ENCODE peak calls at places on chromosome 5, in five cellular contexts. A is GM12865; S is fibroblast of lung; W is brain microvascular endothelial cell; Y is naive thymus-derived CD4-positive, alpha-beta T cell. Q is an unnamed sample.
A peak's percentile ranks its signal among the peaks of the same experiment; 100 is the strongest.

GRCh38 chr5:126115230-126115629 is 308.0 kb upstream of the GRAMD2B start:
- DNase-seq in W (no peak), Y (no peak), S (no peak), A (no peak), Q (no peak)

GRCh38 chr5:76133967-76134366 is 50.8 kb downstream of the SV2C start:
- DNase-seq in W (no peak), A (no peak), Y (no peak), S (no peak), Q (no peak)

GRCh38 chr5:95841914-95842812 is 19.6 kb upstream of the GLRX start:
- DNase-seq in W (no peak), A (no peak), S (no peak), Y (no peak), Q (no peak)

GRCh38 chr5:161007879-161008278 is 155.9 kb upstream of the ATP10B start:
- DNase-seq in A (no peak), Y (no peak), W (no peak), S (no peak), Q (no peak)

GRCh38 chr5:848671-849111 is 2.1 kb downstream of the ZDHHC11 start:
- DNase-seq in Y (no peak), A (no peak), S (no peak), W (no peak), Q (no peak)

GRCh38 chr5:74318985-74319563 is 321.5 kb downstream of the ENC1 start:
- DNase-seq in W (no peak), Y (no peak), A (no peak), S (peak; percentile 67), Q (no peak)

GRCh38 chr5:65327582-65327981 is 154.1 kb downstream of the ADAMTS6 start:
- DNase-seq in W (peak; percentile 33), S (peak; percentile 89), A (no peak), Y (no peak), Q (peak; percentile 37)

GRCh38 chr5:36730537-36731216 is 124.3 kb downstream of the SLC1A3 start:
- DNase-seq in A (no peak), W (no peak), S (no peak), Y (no peak), Q (no peak)

GRCh38 chr5:174338204-174339010 is 292.9 kb downstream of the NSG2 start:
- DNase-seq in A (no peak), W (no peak), Y (no peak), S (peak; percentile 32), Q (no peak)

GRCh38 chr5:174188300-174188699 is 142.8 kb downstream of the NSG2 start:
- DNase-seq in Y (no peak), A (peak; percentile 58), S (no peak), W (no peak), Q (no peak)

GRCh38 chr5:43036856-43037711 is 3.0 kb downstream of the ANXA2R start:
- DNase-seq in A (no peak), S (peak; percentile 64), Y (no peak), W (peak; percentile 43), Q (no peak)

GRCh38 chr5:59893436-59894227 is at the start of gene PDE4D:
- DNase-seq in A (peak; percentile 16), Y (no peak), S (peak; percentile 67), W (peak; percentile 49), Q (peak; percentile 38)

GRCh38 chr5:45521067-45521466 is 175.1 kb downstream of the HCN1 start:
- DNase-seq in S (no peak), Y (no peak), A (no peak), W (no peak), Q (peak; percentile 39)

DNA sequence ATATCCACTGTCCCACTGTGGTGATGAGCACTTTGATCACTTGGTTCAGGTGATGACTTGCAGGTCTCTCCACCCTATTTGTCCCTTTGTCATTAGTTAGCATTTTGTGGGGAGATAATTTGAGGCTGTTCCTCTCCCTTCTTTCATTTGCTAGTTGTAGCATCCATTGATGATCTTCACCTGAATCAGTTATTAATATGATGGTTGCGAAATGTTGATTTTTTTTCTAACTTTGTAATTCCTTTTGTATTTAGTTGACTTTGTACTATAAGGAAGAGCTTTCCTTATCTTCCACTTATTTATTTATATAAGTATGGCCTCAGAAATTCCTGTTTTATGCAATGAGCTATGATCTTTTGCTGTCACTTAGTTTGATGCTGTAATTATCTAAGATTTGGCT is 12.6 kb downstream of the TRIO start:
- DNase-seq in Y (no peak), W (no peak), S (no peak), A (no peak), Q (no peak)
- H3K4me3 ChIP-seq in Y (no peak overlapping the region), W (no peak overlapping the region), S (no peak overlapping the region), A (peak overlapping the region; percentile 65), Q (no peak overlapping the region)

GRCh38 chr5:82835488-82835887 is 241.7 kb downstream of the TMEM167A start:
- DNase-seq in A (no peak), S (no peak), Y (no peak), W (no peak), Q (no peak)

GRCh38 chr5:82833277-82833676 is 243.9 kb downstream of the TMEM167A start:
- DNase-seq in A (no peak), Y (no peak), W (no peak), S (no peak), Q (no peak)

GRCh38 chr5:82834151-82834550 is 243.0 kb downstream of the TMEM167A start:
- DNase-seq in W (no peak), A (no peak), S (no peak), Y (no peak), Q (no peak)
- H3K4me3 ChIP-seq in W (no peak overlapping the region), A (no peak overlapping the region), S (no peak overlapping the region), Y (no peak overlapping the region), Q (no peak overlapping the region)

GRCh38 chr5:111509119-111509518 is 3.2 kb downstream of the STARD4 start:
- DNase-seq in W (no peak), S (no peak), A (no peak), Y (no peak), Q (no peak)
- H3K4me3 ChIP-seq in W (peak overlapping the region; percentile 93), S (no peak overlapping the region), A (peak overlapping the region; percentile 89), Y (no peak overlapping the region), Q (no peak overlapping the region)

GRCh38 chr5:143399616-143400540 is 3.6 kb downstream of the NR3C1 start:
- DNase-seq in A (no peak), Y (no peak), W (no peak), S (no peak), Q (no peak)

GRCh38 chr5:143402464-143403356 is 776 bp downstream of the NR3C1 start:
- DNase-seq in S (peak; percentile 60), Y (peak; percentile 57), A (peak; percentile 67), W (peak; percentile 57), Q (peak; percentile 12)

GRCh38 chr5:143400541-143401252 is 2.8 kb downstream of the NR3C1 start:
- DNase-seq in A (peak; percentile 74), S (peak; percentile 39), Y (no peak), W (no peak), Q (no peak)

GRCh38 chr5:143401846-143402463 is 1.5 kb downstream of the NR3C1 start:
- DNase-seq in S (no peak), Y (no peak), A (peak; percentile 68), W (no peak), Q (no peak)

GRCh38 chr5:143401253-143401845 is 2.1 kb downstream of the NR3C1 start:
- DNase-seq in A (no peak), W (no peak), S (no peak), Y (no peak), Q (no peak)
- H3K4me3 ChIP-seq in A (peak overlapping the region; percentile 89), W (peak overlapping the region; percentile 80), S (peak overlapping the region; percentile 89), Y (peak overlapping the region; percentile 78), Q (peak overlapping the region; percentile 82)

GRCh38 chr5:172009536-172010270 is 3.3 kb upstream of the FBXW11 start:
- DNase-seq in A (no peak), W (peak; percentile 45), S (no peak), Y (no peak), Q (no peak)

GRCh38 chr5:172007795-172008465 is 1.5 kb upstream of the FBXW11 start:
- DNase-seq in S (peak; percentile 92), A (no peak), Y (no peak), W (peak; percentile 89), Q (peak; percentile 61)

GRCh38 chr5:172010278-172010677 is 3.8 kb upstream of the FBXW11 start:
- DNase-seq in Y (no peak), S (peak; percentile 28), A (no peak), W (peak; percentile 39), Q (no peak)

GRCh38 chr5:172007153-172007794 is 836 bp upstream of the FBXW11 start:
- DNase-seq in W (peak; percentile 11), Y (no peak), S (no peak), A (peak; percentile 37), Q (no peak)

GRCh38 chr5:172008689-172009141 is 2.3 kb upstream of the FBXW11 start:
- DNase-seq in A (no peak), Y (no peak), S (peak; percentile 75), W (peak; percentile 95), Q (no peak)
- H3K4me3 ChIP-seq in A (no peak overlapping the region), Y (no peak overlapping the region), S (no peak overlapping the region), W (no peak overlapping the region), Q (no peak overlapping the region)

DNA sequence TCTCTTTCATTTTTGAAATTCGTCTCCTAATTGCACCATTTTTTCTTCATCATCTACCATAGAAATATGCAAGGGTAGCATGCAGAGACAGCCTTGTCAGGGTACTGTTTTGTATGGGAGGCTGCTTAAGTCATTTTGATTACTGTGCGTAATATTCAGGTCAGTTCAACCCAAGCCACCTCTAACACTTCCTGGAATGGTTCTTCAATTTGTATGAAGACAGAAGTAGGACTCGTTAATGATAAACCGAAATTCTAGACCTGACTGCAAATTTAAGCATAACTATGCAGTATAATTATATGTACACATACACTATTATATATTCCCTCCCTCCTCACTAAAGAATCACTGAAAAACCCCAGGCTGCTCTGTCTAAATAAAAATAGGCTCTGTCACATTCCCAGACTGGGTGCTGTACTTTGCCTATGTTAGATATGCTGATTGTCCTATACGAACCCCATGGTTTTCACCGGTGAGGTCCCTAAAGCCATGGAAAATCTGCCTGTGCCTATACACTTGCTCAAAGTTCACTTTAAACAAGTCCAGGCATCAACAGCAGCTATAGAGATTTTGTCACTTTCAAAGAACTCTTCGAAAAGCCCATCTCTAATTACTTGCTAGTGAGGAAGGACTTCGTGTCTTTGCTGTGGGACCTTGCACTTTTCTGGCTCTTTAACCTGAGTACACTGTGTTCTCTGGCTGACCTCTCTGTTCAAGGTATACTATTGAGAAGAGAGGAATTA is 352.1 kb upstream of the CD180 start:
- DNase-seq in A (no peak), Y (no peak), W (no peak), S (no peak), Q (no peak)
- H3K4me3 ChIP-seq in A (peak overlapping the region; percentile 23), Y (no peak overlapping the region), W (no peak overlapping the region), S (no peak overlapping the region), Q (no peak overlapping the region)

DNA sequence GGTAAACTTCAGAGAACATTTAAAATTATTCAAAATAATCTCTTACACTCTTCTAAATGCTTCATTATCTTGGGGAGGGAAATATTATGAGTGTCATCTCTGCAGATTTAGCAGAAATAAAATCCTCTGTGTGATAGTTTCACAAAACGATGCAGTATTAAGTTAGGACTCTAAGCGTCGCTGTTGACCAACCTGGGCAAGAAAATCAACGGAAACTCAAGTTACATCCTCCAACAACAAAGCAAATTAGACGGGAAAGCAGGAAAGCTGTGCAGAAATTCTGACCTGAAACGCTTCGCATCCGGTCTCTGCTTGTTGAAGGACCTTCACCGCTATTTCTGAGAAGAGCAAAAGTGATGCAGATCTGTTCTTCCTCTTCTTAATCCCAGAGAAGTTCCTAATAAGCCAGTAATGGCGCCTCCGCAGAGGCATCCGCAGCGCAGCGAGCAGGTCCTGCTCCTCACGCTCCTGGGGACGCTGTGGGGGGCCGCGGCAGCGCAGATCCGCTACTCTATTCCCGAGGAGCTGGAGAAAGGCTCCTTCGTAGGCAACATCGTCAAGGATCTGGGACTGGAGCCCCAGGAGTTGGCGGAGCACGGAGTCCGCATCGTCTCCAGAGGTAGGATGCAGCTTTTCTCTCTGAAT is at the start of gene PCDHGA6:
- DNase-seq in A (no peak), S (peak; percentile 25), Y (no peak), W (no peak), Q (no peak)
- H3K4me3 ChIP-seq in A (no peak within 1 kb of the TSS), S (peak within 1 kb of the TSS; percentile 45), Y (no peak within 1 kb of the TSS), W (peak within 1 kb of the TSS; percentile 43), Q (peak within 1 kb of the TSS; percentile 33)